ENCODE peak calls at places on chromosomes 12 and 14, in nine cellular contexts. S is PC-3, W is Panc1, X is GM06990, P is endodermal cell, R is choroid plexus epithelial cell, N is fibroblast of mammary gland, V is neural progenitor cell, M is bronchial epithelial cell. O is an unnamed sample.

GRCh38 chr14:104319489-104320241 is 181.3 kb downstream of the KIF26A start:
- DNase-seq in S (no peak), W (no peak), X (no peak), P (peak), R (no peak), N (no peak), V (no peak), M (no peak), O (no peak)

GRCh38 chr12:84507914-84508313 is 404.7 kb downstream of the SLC6A15 start:
- DNase-seq in S (no peak), W (no peak), X (no peak), P (no peak), R (peak), N (peak), V (no peak), M (no peak), O (no peak)

GRCh38 chr12:47725091-47725772 is at the start of gene ENDOU:
- DNase-seq in S (no peak), W (no peak), X (no peak), P (no peak), R (no peak), N (no peak), V (no peak), M (peak), O (no peak)

GRCh38 chr12:442235-442884 is 17.4 kb upstream of the B4GALNT3 start:
- DNase-seq in S (peak), W (no peak), X (no peak), P (peak), R (peak), N (peak), V (peak), M (peak), O (peak)

GRCh38 chr12:2393016-2393415 is 340.2 kb downstream of the CACNA1C start:
- DNase-seq in S (no peak), W (no peak), X (no peak), P (peak), R (no peak), N (no peak), V (no peak), M (no peak), O (no peak)

GRCh38 chr12:110689002-110689600 is at the start of gene HVCN1:
- DNase-seq in S (no peak), W (no peak), X (peak), P (peak), R (no peak), N (no peak), V (peak), M (no peak), O (peak)

GRCh38 chr12:124422570-124423523 is 128.0 kb downstream of the RFLNA start:
- DNase-seq in S (peak), W (no peak), X (no peak), P (peak), R (peak), N (peak), V (no peak), M (peak), O (peak)

GRCh38 chr12:87870493-87870892 is 158.7 kb downstream of the C12orf50 start:
- DNase-seq in S (no peak), W (no peak), X (no peak), P (peak), R (no peak), N (no peak), V (no peak), M (no peak), O (no peak)

GRCh38 chr12:11273449-11273848 is 3.9 kb upstream of the PRB3 start:
- DNase-seq in S (peak), W (no peak), X (no peak), P (no peak), R (no peak), N (no peak), V (no peak), M (peak), O (no peak)

GRCh38 chr12:2596441-2596840 is 198.3 kb upstream of the FKBP4 start:
- DNase-seq in S (no peak), W (no peak), X (no peak), P (no peak), R (no peak), N (no peak), V (no peak), M (no peak), O (no peak)

GRCh38 chr12:70364695-70365397 is 1.2 kb upstream of the KCNMB4 start:
- DNase-seq in S (no peak), W (no peak), X (no peak), P (no peak), R (no peak), N (no peak), V (peak), M (no peak), O (no peak)

GRCh38 chr12:6229823-6230222 is 29.6 kb downstream of the CD9 start:
- DNase-seq in S (peak), W (no peak), X (no peak), P (no peak), R (peak), N (peak), V (no peak), M (peak), O (peak)

GRCh38 chr12:13093191-13093849 is 10.1 kb downstream of the GSG1 start:
- DNase-seq in S (peak), W (no peak), X (no peak), P (no peak), R (no peak), N (peak), V (no peak), M (no peak), O (no peak)

GRCh38 chr14:86799244-86799647 is 1193.7 kb downstream of the GALC start:
- DNase-seq in S (peak), W (no peak), X (no peak), P (no peak), R (peak), N (peak), V (no peak), M (peak), O (no peak)

GRCh38 chr14:53888535-53889386 is 67.9 kb downstream of the BMP4 start:
- DNase-seq in S (no peak), W (no peak), X (no peak), P (no peak), R (no peak), N (no peak), V (no peak), M (no peak), O (no peak)

GRCh38 chr14:51581017-51581881 is 70.5 kb upstream of the FRMD6 start:
- DNase-seq in S (peak), W (no peak), X (no peak), P (no peak), R (peak), N (peak), V (no peak), M (peak), O (no peak)

GRCh38 chr14:94122438-94122837 is 7.0 kb downstream of the IFI27L2 start:
- DNase-seq in S (no peak), W (no peak), X (no peak), P (peak), R (no peak), N (no peak), V (no peak), M (no peak), O (no peak)

GRCh38 chr12:122945047-122945592 is 21.1 kb downstream of the ABCB9 start:
- DNase-seq in S (no peak), W (no peak), X (no peak), P (no peak), R (peak), N (no peak), V (no peak), M (no peak), O (no peak)

GRCh38 chr12:68613209-68613904 is 2.7 kb downstream of the RAP1B start:
- DNase-seq in S (no peak), W (no peak), X (no peak), P (no peak), R (no peak), N (no peak), V (no peak), M (no peak), O (no peak)

GRCh38 chr12:68612245-68612644 is 1.5 kb downstream of the RAP1B start:
- DNase-seq in S (peak), W (no peak), X (no peak), P (no peak), R (peak), N (peak), V (no peak), M (peak), O (no peak)

GRCh38 chr12:68612675-68613074 is 2.0 kb downstream of the RAP1B start:
- DNase-seq in S (no peak), W (no peak), X (no peak), P (no peak), R (no peak), N (no peak), V (no peak), M (no peak), O (no peak)

GRCh38 chr12:68614105-68614679 is 3.5 kb downstream of the RAP1B start:
- DNase-seq in S (peak), W (no peak), X (no peak), P (no peak), R (no peak), N (no peak), V (no peak), M (no peak), O (no peak)

GRCh38 chr12:68614772-68615171 is 4.1 kb downstream of the RAP1B start:
- DNase-seq in S (no peak), W (no peak), X (no peak), P (no peak), R (no peak), N (no peak), V (no peak), M (no peak), O (no peak)
- H3K4me3 ChIP-seq in S (peak), W (peak), X (peak), P (peak), R (no peak), N (no peak), V (no peak), M (no peak), O (no peak)

GRCh38 chr12:57236224-57236924 is 6.9 kb downstream of the SHMT2 start:
- DNase-seq in S (no peak), W (no peak), X (peak), P (peak), R (no peak), N (no peak), V (peak), M (no peak), O (no peak)
- H3K4me3 ChIP-seq in S (no peak), W (no peak), X (no peak), P (no peak), R (no peak), N (no peak), V (no peak), M (no peak), O (peak)

GRCh38 chr12:62261876-62262275 is 1.7 kb downstream of the USP15 start:
- DNase-seq in S (no peak), W (no peak), X (no peak), P (no peak), R (no peak), N (no peak), V (no peak), M (no peak), O (no peak)
- H3K4me3 ChIP-seq in S (peak), W (peak), X (peak), P (peak), R (no peak), N (no peak), V (peak), M (no peak), O (peak)

GRCh38 chr12:116693259-116694227 is 44.3 kb downstream of the SPRING1 start:
- DNase-seq in S (no peak), W (no peak), X (no peak), P (peak), R (no peak), N (no peak), V (peak), M (peak), O (no peak)
- H3K4me3 ChIP-seq in S (peak), W (no peak), X (no peak), P (peak), R (no peak), N (no peak), V (peak), M (no peak), O (peak)

DNA sequence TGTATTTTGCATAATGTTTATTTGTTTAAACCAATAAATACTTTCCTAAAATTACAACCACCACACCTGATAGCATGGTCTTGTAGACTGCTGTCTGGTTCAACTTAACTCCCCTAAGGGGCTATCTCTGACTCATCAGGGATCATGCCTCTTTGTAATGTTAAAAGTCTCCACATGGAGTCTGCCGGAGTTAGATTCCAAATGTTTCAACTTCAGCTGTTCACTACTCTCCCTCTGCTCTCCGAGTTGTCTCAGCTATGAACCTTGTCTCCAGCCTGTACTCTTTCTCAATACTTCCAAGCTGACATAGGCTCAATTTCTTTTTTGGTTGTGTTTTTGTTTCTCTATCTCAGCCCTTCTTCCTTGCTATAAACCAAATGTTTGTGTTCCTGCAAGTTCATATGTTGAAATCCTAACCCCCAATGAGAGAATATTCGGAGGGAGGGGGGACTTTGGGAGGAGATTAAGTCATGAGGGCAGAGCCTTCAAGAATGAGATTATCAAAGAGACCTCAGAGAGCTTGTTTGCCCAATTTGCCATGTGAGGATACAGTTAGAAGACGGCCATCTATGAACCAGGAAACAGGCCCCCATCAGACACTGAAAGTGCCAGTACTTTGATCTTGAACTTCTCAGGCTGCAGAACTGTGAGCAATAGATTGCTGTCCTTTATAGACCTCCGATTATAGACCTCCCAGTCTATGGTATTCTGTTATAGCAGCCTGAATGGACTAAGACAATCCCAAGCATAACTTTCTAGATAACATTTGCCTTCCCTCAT is 858.2 kb downstream of the VRK1 start:
- DNase-seq in S (peak), W (no peak), X (no peak), P (no peak), R (no peak), N (no peak), V (peak), M (peak), O (no peak)
- H3K4me3 ChIP-seq in S (no peak), W (no peak), X (no peak), P (no peak), R (no peak), N (no peak), V (no peak), M (no peak), O (no peak)

DNA sequence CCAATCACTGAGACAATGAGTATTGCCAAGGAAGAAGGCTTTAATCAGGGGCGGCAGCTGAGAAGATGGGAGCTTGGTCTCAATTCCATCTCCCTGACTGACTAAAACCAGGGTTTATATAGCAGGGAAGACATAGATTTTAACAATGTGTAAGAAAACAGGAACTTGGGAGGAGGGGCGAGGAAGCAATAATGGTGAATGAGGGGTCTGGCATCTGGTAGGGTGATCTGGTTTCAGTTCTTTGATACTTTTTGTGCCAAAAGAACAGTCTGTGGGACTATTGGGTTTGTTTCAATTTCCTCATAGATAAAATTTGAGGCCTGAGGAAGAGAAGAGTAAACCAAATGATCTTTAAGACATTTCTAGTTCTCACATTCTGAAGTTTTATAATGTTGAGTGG is 49.2 kb downstream of the FUT8 start:
- DNase-seq in S (no peak), W (no peak), X (peak), P (no peak), R (no peak), N (peak), V (no peak), M (peak), O (no peak)
- H3K4me3 ChIP-seq in S (no peak), W (no peak), X (no peak), P (no peak), R (no peak), N (no peak), V (no peak), M (no peak), O (no peak)

GRCh38 chr12:46364300-46364696 is 8.3 kb downstream of the SLC38A2 start:
- DNase-seq in S (no peak), W (no peak), X (no peak), P (no peak), R (peak), N (no peak), V (no peak), M (no peak), O (no peak)

GRCh38 chr12:46365951-46366379 is 6.6 kb downstream of the SLC38A2 start:
- DNase-seq in S (peak), W (no peak), X (no peak), P (no peak), R (peak), N (no peak), V (no peak), M (peak), O (no peak)

GRCh38 chr12:46363582-46364299 is 8.8 kb downstream of the SLC38A2 start:
- DNase-seq in S (no peak), W (no peak), X (no peak), P (no peak), R (no peak), N (no peak), V (no peak), M (no peak), O (no peak)

GRCh38 chr12:46366771-46367170 is 5.8 kb downstream of the SLC38A2 start:
- DNase-seq in S (no peak), W (no peak), X (no peak), P (no peak), R (peak), N (no peak), V (no peak), M (no peak), O (no peak)

DNA sequence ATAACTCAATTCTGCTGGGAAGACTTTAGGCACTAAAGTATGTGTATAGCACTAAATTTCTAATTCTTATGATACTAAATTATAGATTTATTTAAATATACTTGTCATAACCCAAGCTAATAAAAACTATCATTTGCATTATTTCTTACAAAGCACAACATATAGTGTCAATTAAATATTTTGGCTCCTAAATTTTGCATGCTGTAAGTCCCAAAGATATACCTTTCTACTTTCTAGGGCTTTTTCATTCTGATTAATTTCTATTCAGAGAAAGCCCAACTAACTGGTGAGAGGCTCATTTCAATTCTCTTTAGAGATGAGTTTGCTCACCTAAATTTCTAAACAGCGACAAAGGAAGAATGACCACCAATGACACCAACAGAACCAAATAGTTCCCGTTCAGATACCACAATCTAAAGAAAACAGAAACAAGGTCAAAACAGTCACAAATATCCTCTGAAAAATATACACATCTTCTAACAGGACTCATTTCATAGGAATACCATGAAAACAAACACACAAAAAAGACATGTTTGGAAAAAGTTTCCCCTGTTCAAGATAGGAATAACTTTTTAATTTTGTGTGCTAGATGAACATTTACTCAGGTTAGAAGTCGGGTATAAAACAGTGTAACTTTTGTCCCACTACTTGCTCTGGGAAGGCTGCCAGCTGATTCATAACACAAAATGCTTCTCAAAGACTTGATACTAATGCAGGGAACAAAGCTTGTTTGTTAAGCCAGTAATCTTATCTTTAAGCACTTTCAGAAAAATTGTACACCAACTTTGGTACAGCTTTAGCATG is 7.6 kb downstream of the SLC38A2 start:
- DNase-seq in S (peak), W (no peak), X (no peak), P (no peak), R (peak), N (peak), V (no peak), M (peak), O (peak)
- H3K4me3 ChIP-seq in S (peak), W (peak), X (no peak), P (no peak), R (peak), N (no peak), V (no peak), M (no peak), O (peak)

DNA sequence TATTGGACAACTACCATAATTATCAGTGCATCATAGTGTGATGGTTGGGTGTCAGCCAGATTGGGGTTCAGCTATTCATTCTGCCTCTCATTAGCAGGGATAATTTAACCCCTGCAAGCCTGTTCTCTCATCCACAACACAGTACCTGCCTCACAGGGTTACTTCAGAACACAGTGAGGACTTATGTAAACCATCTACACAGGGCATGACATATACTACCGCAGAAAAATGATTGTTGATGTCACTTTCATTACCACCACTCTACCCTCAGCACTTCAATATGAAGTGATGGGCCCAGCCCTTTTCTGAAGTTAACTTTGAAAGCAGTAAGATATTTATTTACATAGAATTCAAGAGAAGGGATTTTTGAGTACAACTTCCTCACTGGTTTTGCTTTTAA is 14.5 kb downstream of the PRKCH start:
- DNase-seq in S (no peak), W (no peak), X (no peak), P (no peak), R (no peak), N (no peak), V (no peak), M (no peak), O (no peak)
- H3K4me3 ChIP-seq in S (no peak), W (no peak), X (no peak), P (no peak), R (no peak), N (no peak), V (no peak), M (no peak), O (no peak)

GRCh38 chr12:120790114-120790513 is 64.5 kb downstream of the ACADS start:
- DNase-seq in S (no peak), W (no peak), X (no peak), P (no peak), R (no peak), N (no peak), V (no peak), M (no peak), O (no peak)

GRCh38 chr12:120784804-120785203 is 59.2 kb downstream of the ACADS start:
- DNase-seq in S (no peak), W (no peak), X (no peak), P (no peak), R (no peak), N (no peak), V (no peak), M (no peak), O (no peak)

GRCh38 chr12:120783197-120783596 is 57.6 kb downstream of the ACADS start:
- DNase-seq in S (peak), W (no peak), X (no peak), P (no peak), R (peak), N (peak), V (no peak), M (peak), O (no peak)

GRCh38 chr12:120791669-120792176 is 66.1 kb downstream of the ACADS start:
- DNase-seq in S (no peak), W (no peak), X (no peak), P (no peak), R (no peak), N (no peak), V (no peak), M (no peak), O (no peak)

DNA sequence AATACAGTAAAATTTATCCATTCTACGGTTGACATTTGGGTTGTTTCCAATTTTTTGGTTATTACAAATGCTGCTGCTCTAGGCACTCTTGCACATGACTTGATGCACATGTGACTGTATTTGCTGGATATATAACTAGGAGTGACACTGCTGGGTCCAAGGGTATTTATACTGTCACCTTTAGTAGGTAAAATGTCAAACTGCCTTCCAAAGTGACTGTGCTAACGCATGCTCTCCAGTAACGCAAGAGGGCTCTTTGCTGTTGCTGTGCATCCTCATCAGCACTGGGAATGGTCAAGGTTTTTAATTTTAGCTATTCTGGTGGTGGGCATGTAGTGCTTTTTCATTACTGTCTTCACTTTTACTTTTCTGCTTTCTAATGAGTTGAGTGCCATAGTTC is 62.3 kb downstream of the ACADS start:
- DNase-seq in S (no peak), W (no peak), X (no peak), P (no peak), R (no peak), N (no peak), V (no peak), M (no peak), O (no peak)
- H3K4me3 ChIP-seq in S (no peak), W (no peak), X (no peak), P (no peak), R (no peak), N (no peak), V (no peak), M (no peak), O (no peak)

GRCh38 chr14:56810850-56811595 is 744 bp upstream of the OTX2 start:
- DNase-seq in S (no peak), W (no peak), X (no peak), P (peak), R (no peak), N (no peak), V (peak), M (no peak), O (no peak)
- H3K4me3 ChIP-seq in S (no peak), W (no peak), X (no peak), P (peak), R (no peak), N (no peak), V (peak), M (no peak), O (no peak)

O was measured in right atrium auricular region.